ENCODE peak calls at places on chromosomes 16 and 17, in nine cellular contexts. One of them, this sample, is unnamed.

GRCh38 chr17:71115669-71115972 is 946.3 kb downstream of the KCNJ2 start:
- DNase-seq in stimulated activated CD4-positive, alpha-beta T cell treated with anti-CD3 and anti-CD28 coated beads, Interleukin-2, amount 100 ng/mL, for 48 hours: no peak
- DNase-seq in endothelial cell of umbilical vein: no peak
- DNase-seq in H54: no peak
- DNase-seq in esophagus squamous epithelium: no peak
- DNase-seq in HTR-8/SVneo: no peak
- DNase-seq in activated B cell treated with CpG ODN at 0.5 μM for 24 hours: no peak
- DNase-seq in neural progenitor cell: no peak
- DNase-seq in AG10803: peak
- DNase-seq in this sample: no peak

GRCh38 chr16:28205117-28205899 is 6.5 kb downstream of the XPO6 start:
- DNase-seq in neural progenitor cell: no peak
- DNase-seq in stimulated activated CD4-positive, alpha-beta T cell treated with anti-CD3 and anti-CD28 coated beads, Interleukin-2, amount 100 ng/mL, for 48 hours: no peak
- DNase-seq in H54: no peak
- DNase-seq in AG10803: no peak
- DNase-seq in HTR-8/SVneo: no peak
- DNase-seq in esophagus squamous epithelium: no peak
- DNase-seq in endothelial cell of umbilical vein: no peak
- DNase-seq in activated B cell treated with CpG ODN at 0.5 μM for 24 hours: no peak
- DNase-seq in this sample: no peak

GRCh38 chr17:78237403-78238012 is 6.1 kb downstream of the TMEM235 start:
- DNase-seq in esophagus squamous epithelium: no peak
- DNase-seq in HTR-8/SVneo: no peak
- DNase-seq in neural progenitor cell: no peak
- DNase-seq in H54: no peak
- DNase-seq in AG10803: no peak
- DNase-seq in endothelial cell of umbilical vein: no peak
- DNase-seq in stimulated activated CD4-positive, alpha-beta T cell treated with anti-CD3 and anti-CD28 coated beads, Interleukin-2, amount 100 ng/mL, for 48 hours: no peak
- DNase-seq in activated B cell treated with CpG ODN at 0.5 μM for 24 hours: no peak
- DNase-seq in this sample: peak

GRCh38 chr17:47692895-47693666 is 880 bp upstream of the TBKBP1 start:
- DNase-seq in HTR-8/SVneo: no peak
- DNase-seq in H54: peak
- DNase-seq in activated B cell treated with CpG ODN at 0.5 μM for 24 hours: no peak
- DNase-seq in stimulated activated CD4-positive, alpha-beta T cell treated with anti-CD3 and anti-CD28 coated beads, Interleukin-2, amount 100 ng/mL, for 48 hours: no peak
- DNase-seq in AG10803: peak
- DNase-seq in endothelial cell of umbilical vein: peak
- DNase-seq in neural progenitor cell: no peak
- DNase-seq in esophagus squamous epithelium: no peak
- DNase-seq in this sample: peak

GRCh38 chr17:1592751-1593629 is 30.4 kb upstream of the PITPNA start:
- DNase-seq in H54: no peak
- DNase-seq in endothelial cell of umbilical vein: peak
- DNase-seq in esophagus squamous epithelium: no peak
- DNase-seq in HTR-8/SVneo: no peak
- DNase-seq in stimulated activated CD4-positive, alpha-beta T cell treated with anti-CD3 and anti-CD28 coated beads, Interleukin-2, amount 100 ng/mL, for 48 hours: no peak
- DNase-seq in activated B cell treated with CpG ODN at 0.5 μM for 24 hours: peak
- DNase-seq in neural progenitor cell: no peak
- DNase-seq in AG10803: no peak
- DNase-seq in this sample: no peak

GRCh38 chr17:43530303-43531081 is 15.6 kb downstream of the ETV4 start:
- DNase-seq in esophagus squamous epithelium: no peak
- DNase-seq in H54: no peak
- DNase-seq in stimulated activated CD4-positive, alpha-beta T cell treated with anti-CD3 and anti-CD28 coated beads, Interleukin-2, amount 100 ng/mL, for 48 hours: no peak
- DNase-seq in neural progenitor cell: peak
- DNase-seq in activated B cell treated with CpG ODN at 0.5 μM for 24 hours: no peak
- DNase-seq in HTR-8/SVneo: peak
- DNase-seq in endothelial cell of umbilical vein: peak
- DNase-seq in AG10803: peak
- DNase-seq in this sample: peak

GRCh38 chr16:58137581-58137980 is 8.4 kb upstream of the CFAP20 start:
- DNase-seq in neural progenitor cell: no peak
- DNase-seq in AG10803: no peak
- DNase-seq in stimulated activated CD4-positive, alpha-beta T cell treated with anti-CD3 and anti-CD28 coated beads, Interleukin-2, amount 100 ng/mL, for 48 hours: no peak
- DNase-seq in endothelial cell of umbilical vein: no peak
- DNase-seq in activated B cell treated with CpG ODN at 0.5 μM for 24 hours: no peak
- DNase-seq in HTR-8/SVneo: no peak
- DNase-seq in H54: no peak
- DNase-seq in esophagus squamous epithelium: no peak
- DNase-seq in this sample: no peak

GRCh38 chr17:43674394-43674793 is 12.7 kb upstream of the MEOX1 start:
- DNase-seq in esophagus squamous epithelium: no peak
- DNase-seq in endothelial cell of umbilical vein: no peak
- DNase-seq in neural progenitor cell: no peak
- DNase-seq in activated B cell treated with CpG ODN at 0.5 μM for 24 hours: no peak
- DNase-seq in HTR-8/SVneo: no peak
- DNase-seq in AG10803: no peak
- DNase-seq in stimulated activated CD4-positive, alpha-beta T cell treated with anti-CD3 and anti-CD28 coated beads, Interleukin-2, amount 100 ng/mL, for 48 hours: no peak
- DNase-seq in H54: no peak
- DNase-seq in this sample: no peak

GRCh38 chr17:27232328-27232727 is 61.6 kb upstream of the WSB1 start:
- DNase-seq in activated B cell treated with CpG ODN at 0.5 μM for 24 hours: no peak
- DNase-seq in H54: no peak
- DNase-seq in esophagus squamous epithelium: no peak
- DNase-seq in neural progenitor cell: no peak
- DNase-seq in HTR-8/SVneo: no peak
- DNase-seq in AG10803: no peak
- DNase-seq in stimulated activated CD4-positive, alpha-beta T cell treated with anti-CD3 and anti-CD28 coated beads, Interleukin-2, amount 100 ng/mL, for 48 hours: no peak
- DNase-seq in endothelial cell of umbilical vein: no peak
- DNase-seq in this sample: no peak

GRCh38 chr17:9472094-9472493 is 103.5 kb downstream of the STX8 start:
- DNase-seq in activated B cell treated with CpG ODN at 0.5 μM for 24 hours: no peak
- DNase-seq in HTR-8/SVneo: no peak
- DNase-seq in AG10803: peak
- DNase-seq in neural progenitor cell: no peak
- DNase-seq in stimulated activated CD4-positive, alpha-beta T cell treated with anti-CD3 and anti-CD28 coated beads, Interleukin-2, amount 100 ng/mL, for 48 hours: no peak
- DNase-seq in esophagus squamous epithelium: no peak
- DNase-seq in H54: peak
- DNase-seq in endothelial cell of umbilical vein: no peak
- DNase-seq in this sample: no peak

GRCh38 chr16:17205279-17206139 is 265.3 kb downstream of the XYLT1 start:
- DNase-seq in H54: no peak
- DNase-seq in endothelial cell of umbilical vein: no peak
- DNase-seq in stimulated activated CD4-positive, alpha-beta T cell treated with anti-CD3 and anti-CD28 coated beads, Interleukin-2, amount 100 ng/mL, for 48 hours: no peak
- DNase-seq in esophagus squamous epithelium: no peak
- DNase-seq in neural progenitor cell: peak
- DNase-seq in activated B cell treated with CpG ODN at 0.5 μM for 24 hours: no peak
- DNase-seq in AG10803: peak
- DNase-seq in HTR-8/SVneo: no peak
- DNase-seq in this sample: no peak

GRCh38 chr17:42421479-42422332 is 1.4 kb downstream of the CAVIN1 start:
- DNase-seq in H54: no peak
- DNase-seq in stimulated activated CD4-positive, alpha-beta T cell treated with anti-CD3 and anti-CD28 coated beads, Interleukin-2, amount 100 ng/mL, for 48 hours: no peak
- DNase-seq in AG10803: peak
- DNase-seq in endothelial cell of umbilical vein: peak
- DNase-seq in HTR-8/SVneo: peak
- DNase-seq in neural progenitor cell: peak
- DNase-seq in esophagus squamous epithelium: no peak
- DNase-seq in activated B cell treated with CpG ODN at 0.5 μM for 24 hours: no peak
- DNase-seq in this sample: no peak

GRCh38 chr17:45092932-45093430 is 31.9 kb downstream of the NMT1 start:
- DNase-seq in AG10803: peak
- DNase-seq in HTR-8/SVneo: peak
- DNase-seq in endothelial cell of umbilical vein: peak
- DNase-seq in esophagus squamous epithelium: no peak
- DNase-seq in neural progenitor cell: no peak
- DNase-seq in activated B cell treated with CpG ODN at 0.5 μM for 24 hours: no peak
- DNase-seq in stimulated activated CD4-positive, alpha-beta T cell treated with anti-CD3 and anti-CD28 coated beads, Interleukin-2, amount 100 ng/mL, for 48 hours: no peak
- DNase-seq in H54: peak
- DNase-seq in this sample: no peak

GRCh38 chr17:4329838-4330237 is 36.6 kb downstream of the UBE2G1 start:
- DNase-seq in esophagus squamous epithelium: no peak
- DNase-seq in H54: peak
- DNase-seq in HTR-8/SVneo: peak
- DNase-seq in stimulated activated CD4-positive, alpha-beta T cell treated with anti-CD3 and anti-CD28 coated beads, Interleukin-2, amount 100 ng/mL, for 48 hours: no peak
- DNase-seq in endothelial cell of umbilical vein: peak
- DNase-seq in AG10803: peak
- DNase-seq in activated B cell treated with CpG ODN at 0.5 μM for 24 hours: no peak
- DNase-seq in neural progenitor cell: no peak
- DNase-seq in this sample: no peak

GRCh38 chr17:78231991-78232759 is 744 bp downstream of the TMEM235 start:
- DNase-seq in endothelial cell of umbilical vein: no peak
- DNase-seq in activated B cell treated with CpG ODN at 0.5 μM for 24 hours: no peak
- DNase-seq in neural progenitor cell: peak
- DNase-seq in AG10803: no peak
- DNase-seq in stimulated activated CD4-positive, alpha-beta T cell treated with anti-CD3 and anti-CD28 coated beads, Interleukin-2, amount 100 ng/mL, for 48 hours: no peak
- DNase-seq in H54: no peak
- DNase-seq in esophagus squamous epithelium: no peak
- DNase-seq in HTR-8/SVneo: no peak
- DNase-seq in this sample: no peak

GRCh38 chr16:17304814-17305169 is 166.0 kb downstream of the XYLT1 start:
- DNase-seq in endothelial cell of umbilical vein: no peak
- DNase-seq in AG10803: peak
- DNase-seq in esophagus squamous epithelium: no peak
- DNase-seq in stimulated activated CD4-positive, alpha-beta T cell treated with anti-CD3 and anti-CD28 coated beads, Interleukin-2, amount 100 ng/mL, for 48 hours: no peak
- DNase-seq in H54: no peak
- DNase-seq in HTR-8/SVneo: no peak
- DNase-seq in activated B cell treated with CpG ODN at 0.5 μM for 24 hours: no peak
- DNase-seq in neural progenitor cell: no peak
- DNase-seq in this sample: no peak

GRCh38 chr17:1764274-1764673 is 2.4 kb downstream of the SERPINF1 start:
- DNase-seq in esophagus squamous epithelium: no peak
- DNase-seq in HTR-8/SVneo: no peak
- DNase-seq in H54: no peak
- DNase-seq in AG10803: peak
- DNase-seq in activated B cell treated with CpG ODN at 0.5 μM for 24 hours: peak
- DNase-seq in neural progenitor cell: no peak
- DNase-seq in endothelial cell of umbilical vein: peak
- DNase-seq in stimulated activated CD4-positive, alpha-beta T cell treated with anti-CD3 and anti-CD28 coated beads, Interleukin-2, amount 100 ng/mL, for 48 hours: peak
- DNase-seq in this sample: peak

This sample was measured in NCI-H82.